ENCODE peak calls at places on chromosome 19, in five cellular contexts. Q is left lung; G is ELF-1; L is stimulated activated CD4-positive, alpha-beta T cell treated with anti-CD3 and anti-CD28 coated beads, Interleukin-4, amount 100 ng/mL, for 4 hours; A is progenitor cell of endocrine pancreas. U is an unnamed sample.

GRCh38 chr19:2255982-2256685 is at the start of gene JSRP1:
- DNase-seq in L (no peak), Q (no peak), A (no peak), G (no peak), U (no peak)

GRCh38 chr19:2983351-2984195 is 6.2 kb downstream of the TLE6 start:
- DNase-seq in Q (peak), A (peak), L (no peak), G (peak), U (no peak)

GRCh38 chr19:33883869-33884519 is 87.3 kb downstream of the KCTD15 start:
- DNase-seq in A (no peak), L (no peak), Q (no peak), G (peak), U (no peak)

GRCh38 chr19:54616840-54617560 is 13.3 kb upstream of the LILRB1 start:
- DNase-seq in L (no peak), Q (no peak), G (no peak), A (no peak), U (no peak)

GRCh38 chr19:10858204-10858828 is 10.1 kb downstream of the C19orf38 start:
- DNase-seq in L (no peak), A (no peak), Q (no peak), G (no peak), U (no peak)

GRCh38 chr19:54523403-54523802 is 20.8 kb downstream of the LAIR2 start:
- DNase-seq in L (peak), A (no peak), G (no peak), Q (no peak), U (no peak)

GRCh38 chr19:46635920-46636761 is at the start of gene GNG8:
- DNase-seq in G (no peak), A (no peak), L (no peak), Q (no peak), U (no peak)

GRCh38 chr19:38284422-38284821 is 19.6 kb upstream of the C19orf33 start:
- DNase-seq in L (no peak), Q (peak), A (no peak), G (no peak), U (no peak)

GRCh38 chr19:47839411-47839810 is 17.7 kb downstream of the CRX start:
- DNase-seq in Q (no peak), L (no peak), A (no peak), G (no peak), U (no peak)

GRCh38 chr19:52786078-52786463 is 520 bp downstream of the ZNF600 start:
- DNase-seq in A (peak), Q (no peak), G (peak), L (no peak), U (no peak)

GRCh38 chr19:39223703-39224279 is 19.7 kb upstream of the SYCN start:
- DNase-seq in L (no peak), G (peak), A (no peak), Q (no peak), U (no peak)

GRCh38 chr19:54967611-54968010 is 1.4 kb downstream of the NLRP2 start:
- DNase-seq in G (no peak), A (no peak), L (no peak), Q (no peak), U (no peak)

GRCh38 chr19:55619264-55619663 is 5.1 kb downstream of the ZNF784 start:
- DNase-seq in G (no peak), Q (no peak), A (no peak), L (no peak), U (no peak)

GRCh38 chr19:3536429-3537100 is 2.4 kb upstream of the TEKTIP1 start:
- DNase-seq in L (no peak), G (no peak), Q (no peak), A (no peak), U (no peak)

GRCh38 chr19:39704181-39705044 is at the start of gene LGALS14:
- DNase-seq in L (no peak), Q (no peak), A (no peak), G (no peak), U (no peak)

GRCh38 chr19:17058236-17058635 is 17.0 kb downstream of the HAUS8 start:
- DNase-seq in L (no peak), Q (no peak), A (no peak), G (no peak), U (no peak)

GRCh38 chr19:44587863-44588752 is 25.3 kb upstream of the IGSF23 start:
- DNase-seq in L (no peak), G (no peak), Q (no peak), A (no peak), U (no peak)

GRCh38 chr19:29528350-29528945 is 2.7 kb downstream of the VSTM2B start:
- DNase-seq in L (peak), Q (peak), G (peak), A (peak), U (peak)

GRCh38 chr19:29417048-29417447 is 108.7 kb upstream of the VSTM2B start:
- DNase-seq in Q (no peak), G (no peak), L (no peak), A (no peak), U (no peak)

GRCh38 chr19:17001603-17002183 is 24.9 kb downstream of the CPAMD8 start:
- DNase-seq in G (no peak), Q (no peak), A (no peak), L (peak), U (peak)

GRCh38 chr19:35344511-35345031 is 3.1 kb upstream of the FFAR1 start:
- DNase-seq in G (no peak), Q (no peak), L (no peak), A (no peak), U (no peak)

GRCh38 chr19:347946-348861 is 3.6 kb upstream of the MIER2 start:
- DNase-seq in A (no peak), Q (no peak), L (no peak), G (no peak), U (no peak)

GRCh38 chr19:8367327-8368001 is 3.5 kb downstream of the ANGPTL4 start:
- DNase-seq in G (peak), Q (peak), L (no peak), A (no peak), U (no peak)

GRCh38 chr19:17243854-17244617 is 1.7 kb downstream of the NR2F6 start:
- DNase-seq in L (no peak), A (peak), G (peak), Q (peak), U (no peak)

GRCh38 chr19:6750062-6750461 is 10.6 kb downstream of the TRIP10 start:
- DNase-seq in Q (no peak), A (no peak), G (no peak), L (no peak), U (no peak)

GRCh38 chr19:44741841-44742352 is 6.6 kb upstream of the BCL3 start:
- DNase-seq in Q (peak), L (no peak), G (peak), A (no peak), U (no peak)

GRCh38 chr19:44005968-44006367 is 3.2 kb downstream of the ZNF230 start:
- DNase-seq in G (no peak), A (no peak), Q (no peak), L (no peak), U (no peak)

GRCh38 chr19:27775395-27775794 is 1437.6 kb downstream of the UQCRFS1 start:
- DNase-seq in G (no peak), L (no peak), A (no peak), Q (no peak), U (no peak)

GRCh38 chr19:14505488-14506239 is 9.7 kb upstream of the GIPC1 start:
- DNase-seq in L (peak), G (peak), Q (peak), A (peak), U (peak)

GRCh38 chr19:51535535-51535934 is 4.1 kb upstream of the SIGLEC6 start:
- DNase-seq in A (no peak), G (no peak), L (no peak), Q (no peak), U (no peak)

GRCh38 chr19:42334697-42335373 is 9.4 kb downstream of the MEGF8 start:
- DNase-seq in A (no peak), L (no peak), Q (no peak), G (no peak), U (no peak)

GRCh38 chr19:3463039-3463958 is 17.0 kb downstream of the SMIM24 start:
- DNase-seq in A (no peak), Q (no peak), L (no peak), G (no peak), U (no peak)

GRCh38 chr19:45446295-45446694 is 21.5 kb upstream of the FOSB start:
- DNase-seq in Q (no peak), A (no peak), L (no peak), G (no peak), U (no peak)

GRCh38 chr19:41960973-41961372 is 1.9 kb upstream of the RABAC1 start:
- DNase-seq in G (peak), L (no peak), A (no peak), Q (no peak), U (no peak)

GRCh38 chr19:33627962-33628839 is 6.4 kb downstream of the CHST8 start:
- DNase-seq in Q (no peak), L (no peak), A (no peak), G (no peak), U (no peak)

GRCh38 chr19:35290381-35291135 is 1.4 kb upstream of the MAG start:
- DNase-seq in A (no peak), G (no peak), L (no peak), Q (no peak), U (no peak)